ENCODE peak calls at places on chromosomes 13 and 19, in four cellular contexts. U is suprapubic skin, E is heart left ventricle, B is testis. G is an unnamed sample.

GRCh38 chr19:38975861-38976271 is 324 bp upstream of the FBXO17 start:
- DNase-seq in U (no peak), E (no peak), B (peak; percentile 32), G (peak; percentile 66)

GRCh38 chr19:3006075-3006767 is 22.9 kb downstream of the TLE2 start:
- DNase-seq in U (no peak), E (no peak), B (peak; percentile 75), G (no peak)

GRCh38 chr13:30027569-30028455 is 177.4 kb upstream of the UBL3 start:
- DNase-seq in U (no peak), E (no peak), B (no peak), G (no peak)

GRCh38 chr19:12065100-12065538 is 588 bp downstream of the ZNF844 start:
- DNase-seq in U (no peak), E (no peak), B (peak; percentile 45), G (no peak)

GRCh38 chr19:43332058-43332922 is 21.2 kb upstream of the CD177 start:
- DNase-seq in U (no peak), E (no peak), B (no peak), G (no peak)

GRCh38 chr19:33212773-33213172 is 12.9 kb downstream of the SLC7A10 start:
- DNase-seq in U (no peak), E (peak; percentile 52), B (no peak), G (peak; percentile 84)

GRCh38 chr19:49528211-49528771 is 488 bp downstream of the RCN3 start:
- DNase-seq in U (no peak), E (no peak), B (no peak), G (no peak)

GRCh38 chr13:99404005-99404755 is 97.0 kb upstream of the GPR183 start:
- DNase-seq in U (no peak), E (no peak), B (no peak), G (no peak)

GRCh38 chr19:37551123-37551993 is 43.2 kb downstream of the ZNF571 start:
- DNase-seq in U (no peak), E (peak; percentile 78), B (peak; percentile 89), G (peak; percentile 23)

GRCh38 chr13:31310781-31311180 is 111.0 kb downstream of the B3GLCT start:
- DNase-seq in U (no peak), E (peak; percentile 67), B (no peak), G (no peak)

GRCh38 chr19:33282036-33282686 is 20.2 kb downstream of the CEBPA start:
- DNase-seq in U (no peak), E (no peak), B (no peak), G (peak; percentile 68)

GRCh38 chr19:48969276-48970138 is 4.4 kb downstream of the FTL start:
- DNase-seq in U (no peak), E (no peak), B (peak; percentile 41), G (no peak)

GRCh38 chr19:30879225-30879624 is 470.0 kb downstream of the TSHZ3 start:
- DNase-seq in U (no peak), E (no peak), B (no peak), G (no peak)

GRCh38 chr19:41083516-41083915 is 4.7 kb upstream of the CYP2A13 start:
- DNase-seq in U (no peak), E (no peak), B (no peak), G (no peak)

GRCh38 chr13:21458457-21458815 is 667 bp downstream of the ZDHHC20 start:
- DNase-seq in U (no peak), E (no peak), B (peak; percentile 67), G (peak; percentile 71)

GRCh38 chr13:67990868-67991267 is 760.7 kb upstream of the PCDH9 start:
- DNase-seq in U (peak; percentile 57), E (no peak), B (no peak), G (no peak)

GRCh38 chr13:73677041-73677589 is 457.1 kb downstream of the KLF12 start:
- DNase-seq in U (no peak), E (no peak), B (no peak), G (no peak)

GRCh38 chr19:13102416-13102665 is 317 bp downstream of the LYL1 start:
- DNase-seq in U (no peak), E (no peak), B (no peak), G (no peak)

GRCh38 chr13:65932587-65933239 is 1297.4 kb downstream of the PCDH9 start:
- DNase-seq in U (no peak), E (no peak), B (no peak), G (no peak)

GRCh38 chr19:43570174-43570791 is 5.0 kb downstream of the XRCC1 start:
- DNase-seq in U (no peak), E (no peak), B (no peak), G (no peak)

GRCh38 chr13:106349080-106349841 is 186.2 kb downstream of the EFNB2 start:
- DNase-seq in U (no peak), E (no peak), B (peak; percentile 28), G (no peak)

GRCh38 chr13:44420376-44421220 is 47.0 kb downstream of the SERP2 start:
- DNase-seq in U (no peak), E (no peak), B (no peak), G (no peak)

GRCh38 chr13:36766295-36766694 is 52.7 kb upstream of the RFXAP start:
- DNase-seq in U (no peak), E (no peak), B (no peak), G (no peak)

GRCh38 chr19:5131031-5131865 is 162.3 kb downstream of the KDM4B start:
- DNase-seq in U (no peak), E (no peak), B (peak; percentile 44), G (no peak)

DNA sequence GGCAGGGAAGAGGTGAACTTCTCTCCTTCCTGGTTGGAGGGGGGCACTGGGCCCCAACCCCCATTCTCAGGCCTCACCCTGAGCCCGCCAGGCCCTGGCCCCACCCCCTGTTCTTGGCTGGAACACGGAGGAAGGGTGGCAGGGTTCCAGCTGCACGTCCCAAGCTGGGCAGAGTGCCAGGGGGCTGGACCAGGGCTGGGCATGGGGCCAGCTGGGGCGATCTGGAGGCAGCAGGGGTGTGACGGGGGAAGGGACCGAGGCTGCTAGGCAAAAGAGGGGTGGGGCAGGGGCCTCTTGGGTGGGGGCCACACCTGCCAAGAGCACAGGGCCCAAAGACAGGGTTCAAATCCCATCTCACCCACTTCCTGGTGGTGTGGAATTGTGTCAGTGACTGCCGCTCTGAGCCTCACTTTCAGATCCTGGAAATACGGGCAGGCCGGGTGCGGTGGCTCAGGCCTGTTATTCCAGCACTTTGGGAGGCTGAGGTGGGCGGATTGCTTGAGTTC is 2.2 kb downstream of the HIF3A start:
- DNase-seq in U (peak; percentile 97), E (peak; percentile 97), B (peak; percentile 94), G (peak; percentile 98)
- TF ChIP-seq POLR2A in U (no peak), E (no peak), B (no peak), G (no peak)

GRCh38 chr19:8396563-8397203 is 6.5 kb downstream of the RAB11B start:
- DNase-seq in U (no peak), E (peak; percentile 89), B (peak; percentile 68), G (peak; percentile 66)
- TF ChIP-seq CTCF in U (peak; percentile 80), E (peak; percentile 70), B (peak; percentile 31), G (peak; percentile 48)

GRCh38 chr19:29549105-29550070 is 23.6 kb downstream of the VSTM2B start:
- DNase-seq in U (peak; percentile 78), E (peak; percentile 28), B (no peak), G (no peak)

GRCh38 chr19:29548483-29549085 is 22.8 kb downstream of the VSTM2B start:
- DNase-seq in U (peak; percentile 60), E (peak; percentile 39), B (no peak), G (no peak)

GRCh38 chr19:29546583-29547190 is 20.9 kb downstream of the VSTM2B start:
- DNase-seq in U (peak; percentile 50), E (peak; percentile 16), B (no peak), G (peak; percentile 19)

GRCh38 chr19:29547361-29547960 is 21.7 kb downstream of the VSTM2B start:
- DNase-seq in U (peak; percentile 24), E (no peak), B (no peak), G (no peak)

DNA sequence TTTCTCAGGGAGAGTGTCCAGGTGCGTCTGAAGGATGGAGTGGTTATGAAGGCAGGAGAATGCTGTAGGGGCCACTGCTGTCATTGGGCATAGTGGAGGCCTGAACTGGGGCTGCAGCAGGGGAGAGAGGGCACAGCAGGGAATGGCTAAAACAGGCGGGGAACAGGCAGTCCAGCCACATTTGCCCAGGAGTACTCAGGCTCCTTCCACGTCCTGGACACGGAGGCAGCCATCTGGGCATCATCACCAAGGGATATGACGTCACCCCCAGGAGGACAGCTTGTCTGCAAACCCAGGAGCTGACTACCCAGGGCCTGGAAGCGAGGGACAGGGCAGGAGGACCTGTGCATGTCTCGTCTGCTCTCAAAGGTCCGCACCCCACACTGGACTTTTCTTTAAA is 22.2 kb downstream of the VSTM2B start:
- DNase-seq in U (peak; percentile 34), E (peak; percentile 16), B (no peak), G (no peak)
- H3K27ac ChIP-seq in U (no peak overlapping the region), E (no peak overlapping the region), B (no peak overlapping the region), G (no peak overlapping the region)

GRCh38 chr13:111210945-111211469 is 95.9 kb downstream of the ARHGEF7 start:
- DNase-seq in U (no peak), E (no peak), B (no peak), G (no peak)
- TF ChIP-seq POLR2A in U (no peak), E (no peak), B (no peak), G (no peak)

GRCh38 chr13:113342820-113343691 is 20.9 kb downstream of the GRTP1 start:
- DNase-seq in U (no peak), E (no peak), B (no peak), G (no peak)
- TF ChIP-seq CTCF in U (no peak), E (no peak), B (no peak), G (no peak)

GRCh38 chr13:64672751-64673150 is 2557.4 kb downstream of the PCDH9 start:
- DNase-seq in U (no peak), E (no peak), B (no peak), G (no peak)
- H3K27ac ChIP-seq in U (no peak overlapping the region), E (no peak overlapping the region), B (no peak overlapping the region), G (no peak overlapping the region)

GRCh38 chr19:16891696-16892382 is 3.0 kb downstream of the F2RL3 start:
- DNase-seq in U (no peak), E (peak; percentile 40), B (peak; percentile 78), G (no peak)
- TF ChIP-seq POLR2A in U (no peak), E (no peak), B (no peak), G (no peak)

GRCh38 chr13:97268772-97269171 is 46.6 kb downstream of the MBNL2 start:
- DNase-seq in U (no peak), E (no peak), B (no peak), G (no peak)
- TF ChIP-seq CTCF in U (no peak), E (peak; percentile 21), B (no peak), G (no peak)

DNA sequence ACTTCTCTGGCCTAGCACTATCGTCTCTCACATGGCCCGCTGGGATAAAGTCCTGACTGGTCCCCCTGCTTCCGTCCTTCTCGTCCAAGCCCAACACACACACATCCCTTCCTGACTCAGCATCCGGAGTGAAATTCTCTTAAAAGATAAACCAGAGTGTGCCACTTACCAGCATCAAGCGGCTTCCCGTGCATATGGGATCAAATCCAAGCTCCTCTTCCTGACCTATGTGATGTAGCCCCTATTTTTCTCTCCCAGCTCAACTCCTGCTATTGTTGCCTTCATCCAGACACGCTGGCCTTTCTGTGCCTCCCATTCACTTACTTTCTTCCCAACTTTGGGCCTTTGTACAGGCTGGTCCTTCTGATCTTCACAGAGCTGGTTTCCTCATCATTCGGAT is 530.4 kb downstream of the DIAPH3 start:
- DNase-seq in U (no peak), E (no peak), B (no peak), G (peak; percentile 42)
- H3K27ac ChIP-seq in U (no peak overlapping the region), E (no peak overlapping the region), B (no peak overlapping the region), G (no peak overlapping the region)

GRCh38 chr19:23395041-23395721 is at the start of gene ZNF91:
- DNase-seq in U (peak; percentile 98), E (peak; percentile 95), B (peak; percentile 99), G (peak; percentile 94)
- TF ChIP-seq POLR2A in U (no peak), E (peak; percentile 42), B (peak; percentile 38), G (peak; percentile 93)

G was measured in right lobe of liver.